ENCODE peak calls at places on chromosomes 11 and 22, in seven cellular contexts. T, P, H, R, N, B and L are unnamed samples.

GRCh38 chr11:58524232-58525036 is 16.5 kb upstream of the OR5B21 start:
- DNase-seq in H (peak; percentile 92), N (peak; percentile 61), R (peak; percentile 69), P (peak; percentile 47), T (peak; percentile 63), B (peak; percentile 76), L (peak; percentile 53)

GRCh38 chr22:27151407-27151806 is 494.0 kb downstream of the MIAT start:
- DNase-seq in B (no peak), H (no peak), R (no peak), N (no peak), T (no peak), P (no peak), L (no peak)

GRCh38 chr11:35334385-35335090 is 84.8 kb downstream of the SLC1A2 start:
- DNase-seq in R (no peak), N (peak; percentile 17), H (no peak), T (peak; percentile 53), P (no peak), B (no peak), L (no peak)

GRCh38 chr11:32446227-32446626 is 10.9 kb upstream of the WT1 start:
- DNase-seq in B (no peak), T (no peak), P (no peak), H (no peak), R (no peak), N (no peak), L (no peak)

GRCh38 chr11:104572279-104572678 is 326.0 kb downstream of the CASP12 start:
- DNase-seq in T (peak; percentile 33), R (no peak), H (peak; percentile 37), P (no peak), B (peak; percentile 17), N (no peak), L (no peak)

GRCh38 chr11:45409587-45409986 is 123.4 kb upstream of the SYT13 start:
- DNase-seq in N (no peak), H (no peak), T (no peak), P (no peak), R (no peak), B (no peak), L (no peak)

GRCh38 chr11:76787911-76788596 is 4.9 kb downstream of the TSKU start:
- DNase-seq in N (no peak), B (no peak), P (peak; percentile 28), H (no peak), R (peak; percentile 78), T (peak; percentile 85), L (no peak)

GRCh38 chr11:34570584-34570983 is 50.3 kb upstream of the EHF start:
- DNase-seq in N (peak; percentile 15), R (no peak), H (peak; percentile 82), P (no peak), T (peak; percentile 96), B (peak; percentile 80), L (peak; percentile 80)

GRCh38 chr11:112806876-112807275 is 154.3 kb upstream of the NCAM1 start:
- DNase-seq in P (no peak), T (no peak), N (no peak), H (no peak), R (no peak), B (no peak), L (no peak)

GRCh38 chr11:33773399-33774355 is 643 bp downstream of the FBXO3 start:
- DNase-seq in H (no peak), R (no peak), B (peak; percentile 25), N (peak; percentile 63), T (peak; percentile 37), P (no peak), L (peak; percentile 36)

GRCh38 chr11:134346101-134346975 is 14.6 kb downstream of the GLB1L2 start:
- DNase-seq in R (peak; percentile 51), B (no peak), T (no peak), N (no peak), P (no peak), H (no peak), L (no peak)

GRCh38 chr22:28497188-28497587 is 182.5 kb downstream of the TTC28 start:
- DNase-seq in N (no peak), B (peak; percentile 23), P (no peak), R (no peak), H (peak; percentile 31), T (no peak), L (no peak)

GRCh38 chr11:2387266-2387982 is 10.3 kb downstream of the CD81 start:
- DNase-seq in P (no peak), T (no peak), B (peak; percentile 27), R (no peak), N (peak; percentile 39), H (no peak), L (peak; percentile 44)

GRCh38 chr11:14906614-14907392 is 14.8 kb upstream of the CYP2R1 start:
- DNase-seq in N (peak; percentile 12), R (peak; percentile 53), T (no peak), P (no peak), H (no peak), B (no peak), L (no peak)

GRCh38 chr11:34787899-34788298 is 128.3 kb downstream of the APIP start:
- DNase-seq in B (no peak), N (no peak), P (no peak), R (no peak), T (no peak), H (peak; percentile 14), L (no peak)

DNA sequence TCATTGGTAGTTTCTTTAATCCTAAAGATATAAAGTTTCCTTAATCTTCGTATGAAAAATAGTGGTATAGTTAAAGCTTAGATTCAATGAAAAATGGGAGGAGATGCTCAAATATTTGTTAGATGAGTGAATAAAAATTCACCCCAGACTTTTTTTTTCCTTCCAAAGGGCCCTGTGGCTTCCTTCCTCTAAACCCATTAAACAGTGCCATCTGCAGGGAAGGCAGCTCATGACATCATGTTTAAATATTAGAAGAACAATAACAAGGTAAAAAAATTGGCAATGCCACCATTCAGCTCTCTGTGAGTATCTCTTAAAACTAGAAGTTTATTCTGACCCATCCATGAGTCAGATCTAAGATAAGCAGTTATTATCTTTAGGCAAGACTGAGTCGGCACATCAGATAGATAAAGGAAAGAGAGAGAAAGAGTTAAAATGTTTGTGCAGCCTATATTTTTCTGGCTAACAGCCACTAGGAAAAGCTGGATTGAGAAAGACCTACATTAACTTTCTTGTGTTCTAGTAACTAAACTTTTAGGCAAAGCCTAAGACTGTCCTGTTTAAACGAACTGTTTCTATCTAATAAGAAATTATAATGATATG is 19.1 kb upstream of the OOSP1 start:
- DNase-seq in H (peak; percentile 91), B (peak; percentile 47), R (no peak), N (peak; percentile 58), T (peak; percentile 68), P (peak; percentile 21), L (peak; percentile 57)
- TF ChIP-seq CTCF in H (peak; percentile 92), B (no peak), R (no peak), N (peak; percentile 49), T (peak; percentile 67), P (peak; percentile 46), L (peak; percentile 67)

GRCh38 chr11:79227308-79227707 is 213.5 kb downstream of the TENM4 start:
- DNase-seq in N (no peak), R (no peak), H (no peak), B (no peak), P (no peak), T (no peak), L (no peak)

GRCh38 chr11:79229047-79229446 is 211.8 kb downstream of the TENM4 start:
- DNase-seq in P (no peak), B (no peak), R (no peak), H (peak; percentile 33), T (peak; percentile 11), N (no peak), L (no peak)

GRCh38 chr11:79226136-79226535 is 214.7 kb downstream of the TENM4 start:
- DNase-seq in H (no peak), T (no peak), P (no peak), N (no peak), B (no peak), R (no peak), L (no peak)

GRCh38 chr11:79228417-79228755 is 212.4 kb downstream of the TENM4 start:
- DNase-seq in B (no peak), R (no peak), T (peak; percentile 9), N (no peak), P (no peak), H (no peak), L (no peak)

GRCh38 chr11:79227732-79228416 is 213.0 kb downstream of the TENM4 start:
- DNase-seq in B (no peak), N (no peak), P (no peak), R (no peak), T (no peak), H (no peak), L (no peak)
- TF ChIP-seq CTCF in B (no peak), N (no peak), P (no peak), R (no peak), T (no peak), H (no peak), L (no peak)

DNA sequence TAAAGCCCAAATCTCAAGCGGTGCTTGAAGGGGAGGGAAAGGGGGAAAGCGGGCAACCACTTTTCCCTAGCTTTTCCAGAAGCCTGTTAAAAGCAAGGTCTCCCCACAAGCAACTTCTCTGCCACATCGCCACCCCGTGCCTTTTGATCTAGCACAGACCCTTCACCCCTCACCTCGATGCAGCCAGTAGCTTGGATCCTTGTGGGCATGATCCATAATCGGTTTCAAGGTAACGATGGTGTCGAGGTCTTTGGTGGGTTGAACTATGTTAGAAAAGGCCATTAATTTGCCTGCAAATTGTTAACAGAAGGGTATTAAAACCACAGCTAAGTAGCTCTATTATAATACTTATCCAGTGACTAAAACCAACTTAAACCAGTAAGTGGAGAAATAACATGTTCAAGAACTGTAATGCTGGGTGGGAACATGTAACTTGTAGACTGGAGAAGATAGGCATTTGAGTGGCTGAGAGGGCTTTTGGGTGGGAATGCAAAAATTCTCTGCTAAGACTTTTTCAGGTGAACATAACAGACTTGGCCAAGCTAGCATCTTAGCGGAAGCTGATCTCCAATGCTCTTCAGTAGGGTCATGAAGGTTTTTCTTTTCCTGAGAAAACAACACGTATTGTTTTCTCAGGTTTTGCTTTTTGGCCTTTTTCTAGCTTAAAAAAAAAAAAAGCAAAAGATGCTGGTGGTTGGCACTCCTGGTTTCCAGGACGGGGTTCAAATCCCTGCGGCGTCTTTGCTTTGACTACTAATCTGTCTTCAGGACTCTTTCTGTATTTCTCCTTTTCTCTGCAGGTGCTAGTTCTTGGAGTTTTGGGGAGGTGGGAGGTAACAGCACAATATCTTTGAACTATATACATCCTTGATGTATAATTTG is 6.8 kb downstream of the MALAT1 start:
- DNase-seq in H (no peak), T (no peak), N (no peak), P (no peak), B (peak; percentile 34), R (no peak), L (peak; percentile 46)
- TF ChIP-seq CTCF in H (no peak), T (no peak), N (no peak), P (no peak), B (no peak), R (no peak), L (no peak)

GRCh38 chr11:83403990-83404389 is 117.8 kb upstream of the CCDC90B start:
- DNase-seq in B (no peak), H (no peak), N (no peak), P (no peak), R (no peak), T (no peak), L (no peak)

DNA sequence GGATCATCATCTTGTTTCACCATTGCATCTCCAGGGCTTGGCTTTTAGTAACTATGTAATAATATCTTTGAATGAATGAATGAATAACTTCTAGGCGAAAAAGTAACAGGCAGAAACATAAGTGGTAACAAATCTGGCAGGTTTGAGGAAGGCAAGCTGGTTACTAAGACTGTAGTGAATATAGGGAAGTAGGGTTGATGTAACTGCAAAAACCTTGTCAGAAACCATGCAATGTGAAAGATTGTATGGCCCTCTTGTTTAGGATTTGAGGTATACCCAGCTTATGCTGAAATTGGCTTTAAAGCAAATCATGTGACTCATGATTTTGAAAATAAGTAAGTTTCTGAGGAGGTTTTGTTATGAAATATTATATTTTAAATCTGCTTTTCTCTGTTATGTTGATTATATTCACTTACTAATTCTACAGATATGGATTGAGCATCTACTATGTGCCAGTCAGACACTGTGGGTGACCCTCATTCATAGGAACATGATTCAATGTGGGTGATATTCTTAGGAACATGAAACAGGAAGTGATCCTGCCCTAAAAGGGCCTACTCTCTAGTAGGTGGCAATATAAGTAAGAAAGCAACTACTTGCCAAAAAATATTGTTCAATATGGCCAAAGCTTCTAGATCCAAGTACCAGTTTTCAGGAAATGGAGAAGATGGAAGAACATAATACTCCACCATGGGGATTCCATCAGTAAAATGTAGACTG is 115.5 kb upstream of the CCDC90B start:
- DNase-seq in B (no peak), P (no peak), H (no peak), N (no peak), R (no peak), T (no peak), L (no peak)
- TF ChIP-seq CTCF in B (no peak), P (no peak), H (no peak), N (no peak), R (no peak), T (no peak), L (no peak)